ENCODE peak calls at places on chromosomes 6 and 20, in six cellular contexts. R is activated CD4-positive, alpha-beta T cell treated with anti-CD3 and anti-CD28 coated beads, Interleukin-2, amount 50 U/mL, for 1 hour; N is EL; E is stimulated activated CD4-positive, alpha-beta T cell treated with anti-CD3 and anti-CD28 coated beads, Interleukin-2, amount 100 ng/mL, for 48 hours; C is lower leg skin; L is tibial artery. J is an unnamed sample.

GRCh38 chr6:39887692-39888450 is 46.4 kb downstream of the MOCS1 start:
- DNase-seq in R (no peak), N (peak; percentile 98), E (no peak), C (peak; percentile 35), L (peak; percentile 96), J (no peak)

GRCh38 chr6:113488061-113488460 is 369.1 kb upstream of the MARCKS start:
- DNase-seq in R (no peak), N (no peak), E (no peak), C (no peak), L (no peak), J (no peak)

GRCh38 chr6:101597711-101598110 is 204.2 kb downstream of the GRIK2 start:
- DNase-seq in R (no peak), N (peak; percentile 87), E (no peak), C (no peak), L (no peak), J (no peak)

GRCh38 chr20:1748777-1749176 is 91.2 kb upstream of the SIRPG start:
- DNase-seq in R (no peak), N (no peak), E (no peak), C (no peak), L (no peak), J (no peak)

GRCh38 chr6:142079130-142079529 is 53.6 kb upstream of the GJE1 start:
- DNase-seq in R (no peak), N (no peak), E (no peak), C (no peak), L (no peak), J (no peak)

GRCh38 chr6:42012501-42013133 is 37.7 kb upstream of the TAF8 start:
- DNase-seq in R (no peak), N (no peak), E (no peak), C (no peak), L (no peak), J (no peak)

GRCh38 chr6:7311920-7312615 is 931 bp downstream of the SSR1 start:
- DNase-seq in R (no peak), N (no peak), E (no peak), C (no peak), L (no peak), J (no peak)

GRCh38 chr20:44785768-44786167 is 24.6 kb downstream of the RIMS4 start:
- DNase-seq in R (no peak), N (peak; percentile 39), E (no peak), C (no peak), L (no peak), J (peak; percentile 72)

GRCh38 chr6:19327246-19327645 is 509.9 kb upstream of the ID4 start:
- DNase-seq in R (no peak), N (peak; percentile 8), E (no peak), C (no peak), L (no peak), J (no peak)

GRCh38 chr6:13412639-13413465 is 74.5 kb downstream of the GFOD1 start:
- DNase-seq in R (no peak), N (no peak), E (no peak), C (no peak), L (no peak), J (no peak)

GRCh38 chr20:50292324-50293243 is 102.0 kb downstream of the CEBPB start:
- DNase-seq in R (no peak), N (peak; percentile 96), E (no peak), C (peak; percentile 89), L (peak; percentile 99), J (no peak)

GRCh38 chr6:73290435-73290834 is 27.4 kb upstream of the KHDC1 start:
- DNase-seq in R (no peak), N (peak; percentile 58), E (no peak), C (no peak), L (no peak), J (no peak)

GRCh38 chr6:106033806-106034205 is 52.3 kb upstream of the PRDM1 start:
- DNase-seq in R (no peak), N (no peak), E (no peak), C (no peak), L (no peak), J (no peak)

GRCh38 chr20:3307078-3307477 is 68.1 kb upstream of the SLC4A11 start:
- DNase-seq in R (no peak), N (no peak), E (no peak), C (no peak), L (no peak), J (no peak)

GRCh38 chr20:37902504-37903313 is at the start of gene VSTM2L:
- DNase-seq in R (no peak), N (peak; percentile 49), E (no peak), C (no peak), L (no peak), J (no peak)

GRCh38 chr6:6332240-6332639 is 11.8 kb upstream of the F13A1 start:
- DNase-seq in R (no peak), N (no peak), E (no peak), C (no peak), L (no peak), J (no peak)

GRCh38 chr6:111150577-111150976 is 63.3 kb downstream of the SLC16A10 start:
- DNase-seq in R (no peak), N (no peak), E (no peak), C (no peak), L (no peak), J (no peak)

GRCh38 chr6:21738180-21739094 is 144.9 kb downstream of the SOX4 start:
- DNase-seq in R (no peak), N (no peak), E (no peak), C (no peak), L (no peak), J (no peak)

GRCh38 chr20:17622086-17622850 is 52.4 kb downstream of the DSTN start:
- DNase-seq in R (no peak), N (no peak), E (no peak), C (no peak), L (peak; percentile 56), J (no peak)

GRCh38 chr6:30683137-30683979 is 3.1 kb downstream of the PPP1R18 start:
- DNase-seq in R (no peak), N (peak; percentile 30), E (no peak), C (no peak), L (no peak), J (no peak)

J was measured in iPS DF 6.9.